ENCODE peak calls at places on chromosome 16, in seven cellular contexts. J is AG08395, A is NCI-H1694, H is T follicular helper cell, M is iPS-NIHi11, N is non-pigmented ciliary epithelial cell, L is D721Med. X is an unnamed sample.

GRCh38 chr16:66480265-66481080 is 53.4 kb downstream of the BEAN1 start:
- DNase-seq in M (no peak), J (no peak), L (no peak), A (no peak), N (no peak), H (no peak), X (peak)

GRCh38 chr16:55566432-55567175 is at the start of gene CAPNS2:
- DNase-seq in H (no peak), M (no peak), A (no peak), N (no peak), J (no peak), L (no peak), X (no peak)

GRCh38 chr16:89599451-89599858 is 14.0 kb upstream of the DPEP1 start:
- DNase-seq in A (no peak), L (no peak), H (no peak), J (no peak), M (peak), N (no peak), X (peak)

GRCh38 chr16:79466111-79466510 is 134.4 kb downstream of the MAF start:
- DNase-seq in L (no peak), J (no peak), A (no peak), M (no peak), N (no peak), H (no peak), X (no peak)

GRCh38 chr16:56606688-56607618 is 1.4 kb upstream of the MT2A start:
- DNase-seq in A (no peak), H (no peak), N (peak), M (peak), L (no peak), J (peak), X (peak)

GRCh38 chr16:82629441-82630027 is 2.8 kb downstream of the CDH13 start:
- DNase-seq in A (no peak), J (peak), N (no peak), L (no peak), H (no peak), M (no peak), X (no peak)

GRCh38 chr16:14070555-14070876 is 603 bp upstream of the MRTFB start:
- DNase-seq in A (no peak), J (no peak), L (no peak), H (no peak), N (no peak), M (no peak), X (no peak)

GRCh38 chr16:2467301-2468141 is 3.6 kb upstream of the NTN3 start:
- DNase-seq in M (peak), H (no peak), A (peak), L (peak), J (peak), N (no peak), X (peak)

GRCh38 chr16:86733526-86734254 is 155.3 kb downstream of the FOXL1 start:
- DNase-seq in A (no peak), N (no peak), L (no peak), J (no peak), H (no peak), M (peak), X (peak)

GRCh38 chr16:4945560-4946502 is 8.9 kb upstream of the PPL start:
- DNase-seq in M (no peak), J (no peak), N (no peak), H (no peak), A (no peak), L (no peak), X (no peak)

GRCh38 chr16:71761097-71761496 is 36.6 kb upstream of the PHLPP2 start:
- DNase-seq in J (no peak), H (no peak), L (no peak), N (no peak), M (no peak), A (no peak), X (no peak)

GRCh38 chr16:51766739-51767138 is 615.7 kb upstream of the SALL1 start:
- DNase-seq in M (no peak), J (no peak), A (no peak), L (no peak), H (no peak), N (no peak), X (no peak)

GRCh38 chr16:84925092-84925772 is 86.1 kb downstream of the ZDHHC7 start:
- DNase-seq in L (no peak), H (peak), M (peak), J (peak), A (peak), N (no peak), X (no peak)

GRCh38 chr16:82954224-82954929 is 327.6 kb downstream of the CDH13 start:
- DNase-seq in H (no peak), A (no peak), N (peak), M (no peak), J (peak), L (no peak), X (no peak)